ENCODE peak calls at places on chromosomes 1 and 21, in eight cellular contexts. U is K562, E is heart right ventricle, O is cardiac muscle cell, Q is hepatocyte, Z is neural progenitor cell, K is stomach, B is heart left ventricle. T is an unnamed sample.

GRCh38 chr1:147627435-147628110 is 42.8 kb downstream of the ACP6 start:
- DNase-seq in B (peak; percentile 62), K (peak; percentile 59), E (peak; percentile 41), O (peak; percentile 67), Z (peak; percentile 60), Q (peak; percentile 70), U (peak; percentile 76), T (peak; percentile 59)

GRCh38 chr1:216055004-216055403 is 368.2 kb downstream of the USH2A start:
- DNase-seq in E (no peak), K (no peak), Q (no peak), B (no peak), O (no peak), Z (no peak), U (no peak), T (no peak)

GRCh38 chr1:155167166-155168104 is 5.7 kb downstream of the KRTCAP2 start:
- DNase-seq in Q (peak; percentile 94), K (peak; percentile 92), O (peak; percentile 92), B (peak; percentile 90), U (peak; percentile 86), Z (peak; percentile 96), E (peak; percentile 90), T (peak; percentile 93)

GRCh38 chr1:34806396-34806795 is 13.6 kb downstream of the GJA4 start:
- DNase-seq in Z (no peak), U (no peak), B (no peak), Q (no peak), E (no peak), K (no peak), O (no peak), T (no peak)

GRCh38 chr1:211420389-211420788 is 71.6 kb downstream of the RD3 start:
- DNase-seq in B (no peak), Q (no peak), U (no peak), O (peak; percentile 13), E (no peak), K (no peak), Z (peak; percentile 7), T (peak; percentile 36)

GRCh38 chr1:221023482-221023881 is 144.2 kb downstream of the HLX start:
- DNase-seq in U (no peak), O (no peak), K (no peak), B (no peak), E (no peak), Q (no peak), Z (no peak), T (no peak)

GRCh38 chr1:19010995-19011696 is 54.7 kb upstream of the IFFO2 start:
- DNase-seq in K (peak; percentile 87), E (peak; percentile 35), B (peak; percentile 66), Z (peak; percentile 55), O (peak; percentile 97), U (no peak), Q (peak; percentile 95), T (peak; percentile 85)

GRCh38 chr1:46691997-46692790 is 20.5 kb downstream of the TEX38 start:
- DNase-seq in Z (no peak), O (peak; percentile 48), B (no peak), K (no peak), Q (no peak), U (no peak), E (peak; percentile 33), T (peak; percentile 31)

GRCh38 chr1:11537380-11537764 is 58.4 kb downstream of the DISP3 start:
- DNase-seq in B (no peak), E (no peak), Q (no peak), Z (no peak), K (no peak), U (no peak), O (no peak), T (no peak)

GRCh38 chr21:39048574-39048973 is 134.7 kb downstream of the PSMG1 start:
- DNase-seq in Z (no peak), O (peak; percentile 78), B (no peak), E (no peak), U (no peak), K (no peak), Q (no peak), T (peak; percentile 51)

GRCh38 chr1:160131803-160132565 is 16.4 kb downstream of the ATP1A2 start:
- DNase-seq in E (peak; percentile 63), K (peak; percentile 79), B (peak; percentile 91), U (no peak), Q (no peak), O (no peak), Z (no peak), T (no peak)

GRCh38 chr1:247077768-247078314 is 770 bp downstream of the ZNF670 start:
- DNase-seq in O (peak; percentile 7), B (no peak), Q (no peak), E (no peak), K (no peak), Z (no peak), U (no peak), T (peak; percentile 38)

GRCh38 chr1:238340989-238341388 is 450.3 kb upstream of the ZP4 start:
- DNase-seq in Q (no peak), O (no peak), U (peak; percentile 20), K (no peak), Z (no peak), B (no peak), E (no peak), T (peak; percentile 0)

GRCh38 chr1:209618756-209619420 is 33.3 kb downstream of the LAMB3 start:
- DNase-seq in U (no peak), Z (no peak), Q (no peak), B (peak; percentile 73), E (peak; percentile 54), K (no peak), O (no peak), T (peak; percentile 67)

GRCh38 chr1:4003846-4004505 is 103.9 kb upstream of the C1orf174 start:
- DNase-seq in Z (no peak), E (no peak), Q (no peak), B (no peak), K (no peak), O (no peak), U (no peak), T (no peak)

GRCh38 chr1:3641046-3641760 is 8.7 kb downstream of the WRAP73 start:
- DNase-seq in B (no peak), E (no peak), Q (no peak), Z (no peak), O (no peak), K (no peak), U (no peak), T (no peak)

GRCh38 chr1:180532854-180533253 is 25.9 kb upstream of the OVAAL start:
- DNase-seq in O (no peak), Z (no peak), U (no peak), Q (no peak), B (no peak), E (no peak), K (no peak), T (no peak)

DNA sequence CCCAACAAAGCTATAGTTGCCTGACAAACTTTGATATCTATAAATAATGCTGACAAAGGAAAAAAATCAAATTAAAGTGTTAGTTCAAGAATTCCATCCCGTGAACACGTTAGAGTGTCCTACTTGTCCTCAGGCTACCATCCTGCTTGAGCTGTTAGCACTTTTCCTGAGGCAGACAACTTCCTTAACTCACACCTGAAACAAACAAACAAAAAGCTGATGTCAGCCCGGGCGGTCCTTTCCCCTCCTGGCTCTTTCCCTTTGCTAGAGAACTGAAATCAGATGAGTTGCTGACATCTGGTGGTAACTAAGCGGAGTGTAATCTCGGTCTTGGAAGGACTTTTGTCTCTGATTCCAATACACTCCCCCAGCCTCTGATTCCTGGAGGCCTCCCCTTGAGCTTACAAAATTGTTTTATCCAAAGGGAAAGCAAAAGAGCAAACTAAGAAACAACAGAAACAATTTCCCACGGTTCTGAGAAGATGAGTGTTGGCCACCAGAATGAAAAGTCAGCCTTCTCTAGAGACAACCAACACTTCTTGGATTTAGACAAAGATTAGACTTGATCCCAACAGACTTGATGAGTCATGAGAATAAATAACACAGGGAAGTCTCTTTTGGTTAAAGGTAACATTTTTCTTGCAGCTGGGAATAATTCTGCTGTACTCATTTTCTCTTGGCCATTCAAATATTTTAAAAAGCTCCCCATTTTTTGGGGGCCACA is 135.4 kb downstream of the PROX1 start:
- DNase-seq in U (peak; percentile 24), Q (peak; percentile 87), O (peak; percentile 79), K (peak; percentile 65), Z (peak; percentile 86), B (no peak), E (no peak), T (peak; percentile 55)
- TF ChIP-seq CTCF in U (peak; percentile 56), Q (peak; percentile 87), O (peak; percentile 64), K (peak; percentile 68), Z (peak; percentile 79), B (peak; percentile 39), E (peak; percentile 75), T (peak; percentile 66)

GRCh38 chr1:84701366-84701765 is 11.1 kb upstream of the SSX2IP start:
- DNase-seq in O (peak; percentile 41), K (no peak), U (no peak), Z (no peak), B (no peak), Q (no peak), E (no peak), T (peak; percentile 31)
- H3K4me3 ChIP-seq in O (no peak overlapping the region), K (no peak overlapping the region), U (no peak overlapping the region), Z (no peak overlapping the region), B (peak overlapping the region; percentile 44), Q (no peak overlapping the region), E (no peak overlapping the region), T (no peak overlapping the region)

GRCh38 chr1:178609015-178609414 is 96.1 kb downstream of the TEX35 start:
- DNase-seq in K (no peak), E (no peak), Q (no peak), B (no peak), Z (no peak), U (no peak), O (peak; percentile 82), T (no peak)
- H3K4me1 ChIP-seq in K (no peaks in the 10 kb centered on the region), E (no peaks in the 10 kb centered on the region), Q (no peaks in the 10 kb centered on the region), B (peaks cover 5% of the 10 kb centered on the region), Z (peaks cover 8% of the 10 kb centered on the region), U (no peaks in the 10 kb centered on the region), O (peaks cover 12% of the 10 kb centered on the region), T (no peaks in the 10 kb centered on the region)

GRCh38 chr1:99956755-99957154 is 13.0 kb upstream of the SLC35A3 start:
- DNase-seq in B (no peak), O (peak; percentile 65), U (no peak), Z (no peak), E (no peak), Q (no peak), K (no peak), T (no peak)
- TF ChIP-seq CTCF in B (no peak), O (peak; percentile 17), U (no peak), Z (no peak), E (no peak), Q (peak; percentile 3), K (no peak), T (no peak)

T was measured in A673.